ENCODE peak calls at places on chromosome 17, in five cellular contexts. One of them, this sample, is unnamed.

GRCh38 chr17:77119668-77120301 is 21.0 kb upstream of the SEC14L1 start:
- DNase-seq in GM12878: no peak
- DNase-seq in A549: no peak
- DNase-seq in K562: no peak
- DNase-seq in HepG2: peak; percentile 85
- DNase-seq in this sample: no peak

GRCh38 chr17:71769850-71770249 is 351.0 kb upstream of the SOX9 start:
- DNase-seq in GM12878: no peak
- DNase-seq in A549: no peak
- DNase-seq in K562: no peak
- DNase-seq in HepG2: no peak
- DNase-seq in this sample: no peak

GRCh38 chr17:48444531-48445247 is 14.7 kb upstream of the SKAP1 start:
- DNase-seq in GM12878: no peak
- DNase-seq in A549: no peak
- DNase-seq in K562: peak; percentile 34
- DNase-seq in HepG2: no peak
- DNase-seq in this sample: no peak

GRCh38 chr17:61352771-61353170 is 46.9 kb upstream of the TBX2 start:
- DNase-seq in GM12878: no peak
- DNase-seq in A549: no peak
- DNase-seq in K562: no peak
- DNase-seq in HepG2: peak; percentile 47
- DNase-seq in this sample: no peak

GRCh38 chr17:62705116-62705515 is 77.6 kb downstream of the MRC2 start:
- DNase-seq in GM12878: no peak
- DNase-seq in A549: no peak
- DNase-seq in K562: no peak
- DNase-seq in HepG2: no peak
- DNase-seq in this sample: no peak

GRCh38 chr17:76545918-76546555 is 6.2 kb downstream of the PRCD start:
- DNase-seq in GM12878: no peak
- DNase-seq in A549: no peak
- DNase-seq in K562: no peak
- DNase-seq in HepG2: no peak
- DNase-seq in this sample: no peak

GRCh38 chr17:1945621-1946020 is 79.5 kb downstream of the RTN4RL1 start:
- DNase-seq in GM12878: no peak
- DNase-seq in A549: no peak
- DNase-seq in K562: no peak
- DNase-seq in HepG2: no peak
- DNase-seq in this sample: no peak

GRCh38 chr17:74758846-74759163 is 10.4 kb downstream of the NHERF1 start:
- DNase-seq in GM12878: no peak
- DNase-seq in A549: no peak
- DNase-seq in K562: no peak
- DNase-seq in HepG2: no peak
- DNase-seq in this sample: no peak

GRCh38 chr17:49180303-49180702 is 30.1 kb downstream of the GNGT2 start:
- DNase-seq in GM12878: peak; percentile 28
- DNase-seq in A549: peak; percentile 69
- DNase-seq in K562: peak; percentile 78
- DNase-seq in HepG2: peak; percentile 65
- DNase-seq in this sample: no peak

GRCh38 chr17:55434721-55435120 is 13.1 kb upstream of the MMD start:
- DNase-seq in GM12878: no peak
- DNase-seq in A549: no peak
- DNase-seq in K562: no peak
- DNase-seq in HepG2: no peak
- DNase-seq in this sample: no peak

GRCh38 chr17:63519972-63520882 is 2.9 kb upstream of the KCNH6 start:
- DNase-seq in GM12878: no peak
- DNase-seq in A549: peak; percentile 54
- DNase-seq in K562: no peak
- DNase-seq in HepG2: peak; percentile 96
- DNase-seq in this sample: peak; percentile 44

GRCh38 chr17:40360091-40360490 is 4.4 kb downstream of the GJD3 start:
- DNase-seq in GM12878: no peak
- DNase-seq in A549: no peak
- DNase-seq in K562: no peak
- DNase-seq in HepG2: no peak
- DNase-seq in this sample: no peak

GRCh38 chr17:16552637-16553045 is 16.4 kb downstream of the ZNF287 start:
- DNase-seq in GM12878: no peak
- DNase-seq in A549: peak; percentile 24
- DNase-seq in K562: no peak
- DNase-seq in HepG2: no peak
- DNase-seq in this sample: no peak
- H3K9me3 ChIP-seq in GM12878: peaks cover 37% of the 10 kb centered on the region
- H3K9me3 ChIP-seq in A549: peaks cover 99% of the 10 kb centered on the region
- H3K9me3 ChIP-seq in K562: peaks cover 8% of the 10 kb centered on the region
- H3K9me3 ChIP-seq in HepG2: peaks cover 68% of the 10 kb centered on the region
- H3K9me3 ChIP-seq in this sample: peaks cover 58% of the 10 kb centered on the region

GRCh38 chr17:50516980-50517379 is 8.7 kb downstream of the MYCBPAP start:
- DNase-seq in GM12878: no peak
- DNase-seq in A549: no peak
- DNase-seq in K562: no peak
- DNase-seq in HepG2: no peak
- DNase-seq in this sample: no peak

GRCh38 chr17:50514388-50514787 is 6.1 kb downstream of the MYCBPAP start:
- DNase-seq in GM12878: no peak
- DNase-seq in A549: no peak
- DNase-seq in K562: no peak
- DNase-seq in HepG2: no peak
- DNase-seq in this sample: no peak

GRCh38 chr17:50517504-50518264 is 9.4 kb downstream of the MYCBPAP start:
- DNase-seq in GM12878: no peak
- DNase-seq in A549: no peak
- DNase-seq in K562: no peak
- DNase-seq in HepG2: peak; percentile 62
- DNase-seq in this sample: no peak

GRCh38 chr17:50513501-50513900 is 5.3 kb downstream of the MYCBPAP start:
- DNase-seq in GM12878: no peak
- DNase-seq in A549: no peak
- DNase-seq in K562: no peak
- DNase-seq in HepG2: no peak
- DNase-seq in this sample: no peak

DNA sequence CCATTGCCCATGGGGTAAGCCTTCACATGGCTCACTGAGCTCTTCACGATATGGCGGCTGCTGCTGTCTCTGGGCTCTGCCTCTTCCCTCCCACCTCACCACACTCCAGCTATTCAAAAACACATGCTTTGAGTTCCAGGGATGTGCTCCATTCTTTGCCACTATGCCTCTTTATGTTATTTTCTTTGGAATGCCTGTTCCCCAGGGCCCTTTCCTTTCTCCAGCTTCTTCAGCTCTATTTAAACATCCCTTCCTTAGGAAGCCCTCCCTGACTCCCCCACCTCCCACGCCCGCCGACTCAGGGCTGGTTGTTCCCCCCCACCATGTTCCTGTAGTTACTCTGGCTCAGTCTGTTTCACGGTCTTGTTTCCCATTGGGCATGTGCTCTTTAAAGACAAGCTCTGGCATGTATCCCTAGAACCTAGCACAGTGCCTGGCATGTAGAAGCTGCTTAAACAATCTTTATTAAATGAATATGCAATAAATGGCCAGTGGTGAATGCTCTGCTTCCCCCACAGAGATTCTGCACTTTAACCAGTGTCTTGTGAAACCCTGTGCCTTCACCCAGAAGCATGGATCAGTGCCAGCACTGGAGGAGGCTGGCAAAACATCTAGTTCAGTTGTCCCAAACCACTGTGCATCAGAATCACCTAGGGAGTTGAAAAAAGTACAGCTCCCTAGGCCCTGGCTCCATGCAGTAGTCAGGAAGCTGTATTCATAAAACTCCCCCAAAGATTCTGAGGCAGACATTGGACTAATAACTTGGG is 6.9 kb downstream of the MYCBPAP start:
- DNase-seq in GM12878: no peak
- DNase-seq in A549: no peak
- DNase-seq in K562: no peak
- DNase-seq in HepG2: peak; percentile 60
- DNase-seq in this sample: no peak
- TF ChIP-seq HDAC2 in GM12878: no peak
- TF ChIP-seq HDAC2 in A549: no peak
- TF ChIP-seq HDAC2 in K562: no peak
- TF ChIP-seq HDAC2 in HepG2: peak; percentile 0
- TF ChIP-seq HDAC2 in this sample: no peak

DNA sequence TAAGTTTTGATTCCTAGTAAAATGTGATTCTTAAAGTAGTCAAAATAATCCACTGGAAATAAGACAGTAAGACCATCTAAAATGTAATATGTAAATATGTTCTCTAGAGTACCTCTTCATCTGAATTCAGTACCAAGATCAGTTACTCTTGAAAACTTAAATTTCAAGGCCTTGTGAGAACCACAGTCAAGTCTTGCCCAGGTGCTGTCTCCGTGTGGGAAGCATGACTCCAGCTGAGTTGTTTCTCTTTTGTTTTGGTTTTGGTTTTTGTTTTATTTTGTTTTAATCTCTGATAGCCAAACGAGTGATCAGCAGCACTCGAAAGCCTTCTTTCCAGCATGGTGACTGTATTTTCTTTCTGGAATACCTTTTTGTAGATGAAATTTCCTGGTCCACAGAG is 907.0 kb downstream of the KCNJ18 start:
- DNase-seq in GM12878: no peak
- DNase-seq in A549: no peak
- DNase-seq in K562: no peak
- DNase-seq in HepG2: no peak
- DNase-seq in this sample: no peak
- H3K9me3 ChIP-seq in GM12878: no peaks in the 10 kb centered on the region
- H3K9me3 ChIP-seq in A549: no peaks in the 10 kb centered on the region
- H3K9me3 ChIP-seq in K562: no peaks in the 10 kb centered on the region
- H3K9me3 ChIP-seq in HepG2: no peaks in the 10 kb centered on the region
- H3K9me3 ChIP-seq in this sample: peaks cover 41% of the 10 kb centered on the region

GRCh38 chr17:41915020-41915419 is 3.7 kb downstream of the ACLY start:
- DNase-seq in GM12878: no peak
- DNase-seq in A549: no peak
- DNase-seq in K562: no peak
- DNase-seq in HepG2: no peak
- DNase-seq in this sample: no peak
- TF ChIP-seq HDAC2 in GM12878: no peak
- TF ChIP-seq HDAC2 in A549: no peak
- TF ChIP-seq HDAC2 in K562: no peak
- TF ChIP-seq HDAC2 in HepG2: no peak
- TF ChIP-seq HDAC2 in this sample: no peak

DNA sequence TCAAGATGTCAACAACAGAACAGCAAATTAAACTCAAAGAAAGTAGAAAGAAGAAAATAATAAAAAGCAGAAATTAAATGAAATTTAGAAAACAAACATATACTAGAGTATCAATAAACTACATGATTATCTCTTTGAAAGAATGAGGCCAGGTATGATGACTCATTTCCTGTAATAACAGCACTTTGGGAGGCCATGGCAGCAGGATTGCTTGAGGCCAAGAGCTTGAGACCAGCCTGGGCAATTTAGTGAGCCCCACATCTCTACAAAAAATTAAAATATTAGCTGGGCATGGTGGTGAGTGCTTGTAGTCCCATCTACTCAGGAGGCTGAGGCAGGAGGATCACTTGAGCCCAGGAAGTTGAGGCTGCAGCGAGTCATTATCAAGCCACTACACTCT is 232.5 kb downstream of the RAB11FIP4 start:
- DNase-seq in GM12878: no peak
- DNase-seq in A549: no peak
- DNase-seq in K562: no peak
- DNase-seq in HepG2: no peak
- DNase-seq in this sample: no peak
- H3K9me3 ChIP-seq in GM12878: peaks cover 1% of the 10 kb centered on the region
- H3K9me3 ChIP-seq in A549: peaks cover 37% of the 10 kb centered on the region
- H3K9me3 ChIP-seq in K562: no peaks in the 10 kb centered on the region
- H3K9me3 ChIP-seq in HepG2: peaks cover 6% of the 10 kb centered on the region
- H3K9me3 ChIP-seq in this sample: peaks cover 4% of the 10 kb centered on the region

DNA sequence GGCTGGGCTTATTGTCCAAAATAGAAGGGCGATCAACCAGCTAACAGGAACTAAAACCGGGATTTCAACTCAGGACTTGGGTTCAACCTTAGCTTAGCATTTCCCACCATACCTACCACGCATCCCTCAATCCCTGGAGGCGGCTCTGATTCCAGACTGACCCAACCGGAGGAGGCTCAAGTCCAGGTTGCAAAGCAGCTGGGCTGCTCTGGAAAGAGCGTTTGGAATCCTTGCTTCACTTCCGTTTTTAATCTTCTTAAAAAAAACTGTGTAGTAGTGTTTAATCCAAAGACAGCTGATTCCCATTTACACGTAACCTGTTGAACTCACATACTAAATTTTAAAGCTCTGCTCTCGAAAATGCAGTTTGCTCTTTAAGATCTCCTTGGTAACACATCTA is 50.0 kb downstream of the NXN start:
- DNase-seq in GM12878: no peak
- DNase-seq in A549: no peak
- DNase-seq in K562: no peak
- DNase-seq in HepG2: no peak
- DNase-seq in this sample: no peak
- TF ChIP-seq HDAC2 in GM12878: no peak
- TF ChIP-seq HDAC2 in A549: no peak
- TF ChIP-seq HDAC2 in K562: no peak
- TF ChIP-seq HDAC2 in HepG2: no peak
- TF ChIP-seq HDAC2 in this sample: no peak